ENCODE peak calls at places on chromosomes 5 and 9, in six cellular contexts. V is progenitor cell of endocrine pancreas, L is colonic mucosa, R is brain microvascular endothelial cell, K is body of pancreas, B is tibial nerve. J is an unnamed sample.

GRCh38 chr5:45697211-45697610 is 1.0 kb upstream of the HCN1 start:
- DNase-seq in V (no peak), L (no peak), R (no peak), K (no peak), B (no peak), J (no peak)

GRCh38 chr9:109331353-109331752 is 10.5 kb upstream of the EPB41L4B start:
- DNase-seq in V (no peak), L (peak; percentile 86), R (no peak), K (peak; percentile 98), B (no peak), J (no peak)

GRCh38 chr9:128094166-128094949 is 26.3 kb downstream of the SLC25A25 start:
- DNase-seq in V (no peak), L (peak; percentile 90), R (peak; percentile 98), K (peak; percentile 95), B (peak; percentile 93), J (no peak)

GRCh38 chr5:143061161-143061945 is 291.2 kb downstream of the ARHGAP26 start:
- DNase-seq in V (no peak), L (no peak), R (no peak), K (no peak), B (no peak), J (no peak)

GRCh38 chr9:70065572-70065971 is 21.9 kb downstream of the MAMDC2 start:
- DNase-seq in V (no peak), L (no peak), R (no peak), K (no peak), B (no peak), J (no peak)

GRCh38 chr9:122394265-122395242 is 23.7 kb downstream of the PTGS1 start:
- DNase-seq in V (no peak), L (peak; percentile 44), R (peak; percentile 53), K (peak; percentile 24), B (peak; percentile 44), J (no peak)

GRCh38 chr9:95457769-95458168 is 59.0 kb downstream of the PTCH1 start:
- DNase-seq in V (no peak), L (no peak), R (peak; percentile 9), K (no peak), B (no peak), J (no peak)

GRCh38 chr9:93258818-93259489 is 75.0 kb downstream of the WNK2 start:
- DNase-seq in V (no peak), L (peak; percentile 16), R (no peak), K (peak; percentile 5), B (no peak), J (no peak)

GRCh38 chr5:86861514-86861913 is 243.8 kb downstream of the COX7C start:
- DNase-seq in V (no peak), L (no peak), R (no peak), K (no peak), B (no peak), J (no peak)

GRCh38 chr9:107932601-107933000 is 443.0 kb upstream of the KLF4 start:
- DNase-seq in V (no peak), L (no peak), R (no peak), K (no peak), B (no peak), J (no peak)

GRCh38 chr5:149747833-149748366 is 17.8 kb downstream of the PPARGC1B start:
- DNase-seq in V (no peak), L (no peak), R (no peak), K (no peak), B (no peak), J (no peak)

GRCh38 chr5:52787600-52788504 is at the start of the genes ITGA1 and PELO:
- DNase-seq in V (peak; percentile 74), L (peak; percentile 86), R (peak; percentile 83), K (peak; percentile 78), B (peak; percentile 76), J (peak; percentile 37)
- TF ChIP-seq CTCF in V (peak; percentile 58), L (peak; percentile 30), R (peak; percentile 31), K (no peak), B (no peak), J (no peak)

GRCh38 chr5:159290741-159291140 is 27.7 kb downstream of the UBLCP1 start:
- DNase-seq in V (no peak), L (no peak), R (no peak), K (no peak), B (no peak), J (no peak)

DNA sequence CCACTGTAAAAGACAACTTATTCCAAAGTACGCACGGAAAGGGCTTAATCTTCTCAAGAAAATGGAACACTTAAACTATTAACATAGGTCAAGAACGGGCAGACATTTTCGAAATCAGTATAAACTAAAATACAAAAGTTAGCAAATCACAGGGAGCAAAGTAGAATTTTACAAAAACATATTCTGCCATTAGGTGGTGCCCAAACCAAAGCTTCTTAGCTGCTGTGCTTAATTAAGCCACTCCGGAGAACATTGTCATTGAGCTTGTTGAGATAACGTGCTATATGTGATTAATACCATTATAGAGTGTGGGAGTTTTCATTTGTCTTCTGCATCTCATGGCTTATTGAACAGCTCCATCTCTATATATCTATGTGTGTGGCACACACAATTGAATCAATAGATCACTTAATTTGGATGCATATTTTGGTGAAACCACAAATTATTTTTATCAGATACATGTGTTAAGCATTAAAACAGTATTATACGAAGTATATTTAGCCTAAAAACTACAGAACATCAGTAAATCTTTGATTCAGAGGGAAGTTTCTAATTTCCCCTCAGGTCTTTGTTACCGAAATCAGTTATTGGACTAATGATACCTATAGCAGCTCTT is 23.4 kb downstream of the UBLCP1 start:
- DNase-seq in V (no peak), L (no peak), R (no peak), K (no peak), B (no peak), J (no peak)
- TF ChIP-seq CTCF in V (peak; percentile 50), L (peak; percentile 25), R (peak; percentile 55), K (no peak), B (peak; percentile 28), J (peak; percentile 56)

GRCh38 chr5:133610489-133611356 is 1.6 kb downstream of the FSTL4 start:
- DNase-seq in V (peak; percentile 70), L (peak; percentile 48), R (peak; percentile 8), K (peak; percentile 86), B (peak; percentile 11), J (no peak)
- TF ChIP-seq CTCF in V (peak; percentile 67), L (peak; percentile 22), R (peak; percentile 63), K (peak; percentile 59), B (peak; percentile 52), J (no peak)

GRCh38 chr5:59685131-59685530 is 208.4 kb downstream of the PDE4D start:
- DNase-seq in V (no peak), L (no peak), R (no peak), K (no peak), B (no peak), J (no peak)
- TF ChIP-seq CTCF in V (no peak), L (no peak), R (no peak), K (no peak), B (no peak), J (no peak)

DNA sequence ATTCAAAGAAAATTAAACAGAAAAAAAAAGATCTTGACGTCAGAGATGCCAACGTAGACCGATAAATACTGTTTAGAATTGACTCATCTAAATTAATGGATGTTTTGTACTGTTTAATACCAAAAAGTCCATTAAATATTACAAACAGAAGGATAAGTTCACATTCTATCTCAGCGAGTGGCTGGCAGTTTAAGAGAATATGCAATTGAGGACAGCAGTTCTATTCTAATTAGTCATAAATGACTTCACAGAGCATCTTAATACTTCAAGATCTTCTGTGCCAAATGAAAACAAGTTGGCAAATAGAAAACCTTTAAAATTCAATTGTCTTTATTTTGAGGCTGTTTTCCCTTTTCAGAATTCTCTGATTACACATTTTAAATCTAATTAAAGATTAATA is 326.6 kb upstream of the NREP start:
- DNase-seq in V (no peak), L (no peak), R (no peak), K (no peak), B (no peak), J (no peak)
- TF ChIP-seq CTCF in V (no peak), L (no peak), R (no peak), K (no peak), B (no peak), J (no peak)

J was measured in natural killer cell.